ENCODE peak calls at places on chromosomes 6 and 20, in seven cellular contexts. L is astrocyte of the cerebellum, Z is PC-9, A is pancreas, I is tibial artery, Q is B cell, N is ascending aorta. G is an unnamed sample.

GRCh38 chr6:147874322-147874721 is 365.8 kb downstream of the SAMD5 start:
- DNase-seq in L (no peak), Z (no peak), A (no peak), I (no peak), Q (no peak), N (no peak), G (no peak)

GRCh38 chr6:37717836-37718251 is 20.2 kb upstream of the MDGA1 start:
- DNase-seq in L (no peak), Z (no peak), A (no peak), I (no peak), Q (no peak), N (no peak), G (peak)

GRCh38 chr6:37135835-37136694 is 33.9 kb upstream of the PIM1 start:
- DNase-seq in L (no peak), Z (peak), A (no peak), I (no peak), Q (no peak), N (no peak), G (no peak)

GRCh38 chr6:61809004-61809595 is 476.9 kb downstream of the KHDRBS2 start:
- DNase-seq in L (no peak), Z (peak), A (no peak), I (no peak), Q (peak), N (no peak), G (peak)

GRCh38 chr6:90411292-90411781 is 114.7 kb upstream of the BACH2 start:
- DNase-seq in L (no peak), Z (peak), A (no peak), I (no peak), Q (peak), N (no peak), G (no peak)

GRCh38 chr6:128112494-128112893 is 211.6 kb upstream of the THEMIS start:
- DNase-seq in L (no peak), Z (no peak), A (no peak), I (no peak), Q (no peak), N (no peak), G (no peak)

GRCh38 chr6:159665868-159666635 is 27.0 kb downstream of the SOD2 start:
- DNase-seq in L (no peak), Z (no peak), A (no peak), I (no peak), Q (no peak), N (no peak), G (peak)

GRCh38 chr20:51624157-51624731 is 81.7 kb upstream of the NFATC2 start:
- DNase-seq in L (peak), Z (peak), A (peak), I (peak), Q (peak), N (no peak), G (peak)

GRCh38 chr6:166592818-166593217 is 6.3 kb upstream of the RAMACL start:
- DNase-seq in L (no peak), Z (no peak), A (no peak), I (no peak), Q (no peak), N (no peak), G (peak)

GRCh38 chr6:132456700-132457143 is 55.4 kb upstream of the MOXD1 start:
- DNase-seq in L (no peak), Z (no peak), A (no peak), I (no peak), Q (no peak), N (no peak), G (no peak)

GRCh38 chr20:56974499-56975250 is 291.8 kb downstream of the BMP7 start:
- DNase-seq in L (peak), Z (peak), A (no peak), I (no peak), Q (no peak), N (no peak), G (peak)

GRCh38 chr6:105603779-105604592 is 201.1 kb upstream of the PREP start:
- DNase-seq in L (no peak), Z (no peak), A (no peak), I (no peak), Q (no peak), N (no peak), G (no peak)

GRCh38 chr6:79570129-79570801 is 33.0 kb upstream of the LCA5 start:
- DNase-seq in L (peak), Z (peak), A (no peak), I (no peak), Q (no peak), N (no peak), G (peak)

GRCh38 chr6:43275782-43276179 is 22.3 kb upstream of the SLC22A7 start:
- DNase-seq in L (no peak), Z (no peak), A (no peak), I (no peak), Q (no peak), N (no peak), G (no peak)

GRCh38 chr6:2821554-2821953 is 20.1 kb downstream of the SERPINB1 start:
- DNase-seq in L (no peak), Z (no peak), A (no peak), I (no peak), Q (no peak), N (no peak), G (no peak)

GRCh38 chr6:44655368-44656342 is 268.1 kb downstream of the CDC5L start:
- DNase-seq in L (no peak), Z (peak), A (peak), I (peak), Q (peak), N (peak), G (peak)

GRCh38 chr6:7424967-7425807 is 35.6 kb downstream of the RIOK1 start:
- DNase-seq in L (no peak), Z (peak), A (no peak), I (no peak), Q (peak), N (no peak), G (peak)

GRCh38 chr6:139577991-139578604 is 203.7 kb upstream of the CITED2 start:
- DNase-seq in L (peak), Z (peak), A (no peak), I (no peak), Q (no peak), N (no peak), G (peak)

GRCh38 chr6:5517781-5518180 is 256.5 kb downstream of the FARS2 start:
- DNase-seq in L (no peak), Z (no peak), A (no peak), I (no peak), Q (no peak), N (no peak), G (no peak)

GRCh38 chr6:146913842-146914562 is 290.2 kb upstream of the STXBP5 start:
- DNase-seq in L (peak), Z (peak), A (peak), I (peak), Q (no peak), N (peak), G (peak)

GRCh38 chr6:5359413-5359812 is 98.1 kb downstream of the FARS2 start:
- DNase-seq in L (no peak), Z (no peak), A (no peak), I (no peak), Q (no peak), N (no peak), G (no peak)

GRCh38 chr6:33279971-33280511 is 3.1 kb downstream of the B3GALT4 start:
- DNase-seq in L (no peak), Z (peak), A (no peak), I (no peak), Q (no peak), N (no peak), G (peak)

GRCh38 chr6:108489699-108490098 is 71.0 kb upstream of the FOXO3 start:
- DNase-seq in L (no peak), Z (no peak), A (no peak), I (no peak), Q (no peak), N (no peak), G (no peak)

GRCh38 chr20:33656783-33657703 is 5.1 kb upstream of the C20orf144 start:
- DNase-seq in L (no peak), Z (no peak), A (no peak), I (no peak), Q (no peak), N (no peak), G (no peak)

GRCh38 chr20:63475209-63475608 is 2.8 kb upstream of the KCNQ2 start:
- DNase-seq in L (no peak), Z (no peak), A (no peak), I (no peak), Q (no peak), N (no peak), G (peak)

GRCh38 chr6:110492584-110492983 is 16.2 kb upstream of the SLC22A16 start:
- DNase-seq in L (no peak), Z (no peak), A (no peak), I (no peak), Q (no peak), N (no peak), G (no peak)

GRCh38 chr6:123808556-123808955 is 4.9 kb downstream of the NKAIN2 start:
- DNase-seq in L (no peak), Z (no peak), A (no peak), I (no peak), Q (no peak), N (no peak), G (no peak)

GRCh38 chr6:135304883-135305282 is 123.8 kb downstream of the MYB start:
- DNase-seq in L (no peak), Z (no peak), A (no peak), I (no peak), Q (no peak), N (no peak), G (no peak)

GRCh38 chr6:54003316-54003715 is 107.9 kb upstream of the MLIP start:
- DNase-seq in L (no peak), Z (no peak), A (no peak), I (no peak), Q (no peak), N (no peak), G (no peak)

GRCh38 chr20:36173451-36173933 is 19.0 kb downstream of the EPB41L1 start:
- DNase-seq in L (no peak), Z (no peak), A (no peak), I (no peak), Q (no peak), N (no peak), G (peak)

GRCh38 chr6:69668916-69669315 is 127.9 kb downstream of the LMBRD1 start:
- DNase-seq in L (no peak), Z (no peak), A (no peak), I (no peak), Q (no peak), N (no peak), G (no peak)

GRCh38 chr6:90038951-90039653 is 144.8 kb downstream of the GJA10 start:
- DNase-seq in L (no peak), Z (no peak), A (no peak), I (no peak), Q (no peak), N (no peak), G (no peak)

GRCh38 chr20:50586531-50587232 is 76.5 kb downstream of the PTPN1 start:
- DNase-seq in L (no peak), Z (no peak), A (no peak), I (no peak), Q (no peak), N (no peak), G (no peak)

GRCh38 chr6:128456510-128457244 is 63.7 kb downstream of the PTPRK start:
- DNase-seq in L (no peak), Z (no peak), A (no peak), I (no peak), Q (no peak), N (no peak), G (no peak)

GRCh38 chr6:156954781-156955180 is 177.6 kb downstream of the ARID1B start:
- DNase-seq in L (no peak), Z (no peak), A (no peak), I (no peak), Q (no peak), N (no peak), G (no peak)

GRCh38 chr6:24205020-24205492 is 79.0 kb downstream of the NRSN1 start:
- DNase-seq in L (peak), Z (no peak), A (no peak), I (no peak), Q (peak), N (no peak), G (peak)

GRCh38 chr6:11459002-11459658 is 78.4 kb upstream of the TMEM170B start:
- DNase-seq in L (no peak), Z (no peak), A (no peak), I (no peak), Q (peak), N (no peak), G (no peak)

GRCh38 chr6:11458509-11458908 is 79.0 kb upstream of the TMEM170B start:
- DNase-seq in L (no peak), Z (no peak), A (no peak), I (no peak), Q (no peak), N (no peak), G (no peak)

GRCh38 chr6:11462742-11463414 is 74.7 kb upstream of the TMEM170B start:
- DNase-seq in L (no peak), Z (no peak), A (no peak), I (no peak), Q (no peak), N (no peak), G (no peak)

GRCh38 chr6:11460837-11461661 is 76.5 kb upstream of the TMEM170B start:
- DNase-seq in L (no peak), Z (no peak), A (no peak), I (no peak), Q (peak), N (no peak), G (no peak)

DNA sequence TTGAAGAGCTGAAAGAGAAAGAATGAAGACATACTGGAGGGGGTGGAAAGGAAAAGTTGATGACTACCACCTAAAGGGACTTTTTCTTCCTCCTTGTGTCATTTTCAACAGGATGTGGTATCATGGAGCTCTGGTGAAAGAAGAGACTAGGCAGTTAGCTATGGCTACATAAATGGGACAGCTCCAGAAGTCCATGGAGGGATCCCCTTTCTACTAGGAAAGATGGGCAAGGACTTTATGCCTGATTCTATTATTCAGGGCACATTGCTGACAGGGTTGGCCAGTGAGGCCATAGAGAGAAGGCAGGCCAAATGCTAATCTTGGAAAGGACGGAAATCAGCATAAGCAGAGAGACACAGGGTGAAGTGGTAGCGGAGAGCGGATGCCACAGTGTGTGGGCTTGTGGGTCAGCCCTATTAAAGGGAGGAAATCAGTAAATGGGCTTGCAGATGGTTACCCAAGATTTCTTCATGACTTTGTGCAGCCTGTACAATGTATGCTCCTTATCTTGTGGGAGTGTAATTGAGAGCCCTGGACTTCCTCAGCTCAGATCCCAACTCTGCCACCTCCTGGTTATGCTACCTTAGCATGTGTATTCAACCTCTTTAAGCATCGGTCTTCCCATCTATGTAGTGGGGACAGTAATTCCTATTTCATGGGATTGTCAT is 77.4 kb upstream of the TMEM170B start:
- DNase-seq in L (no peak), Z (no peak), A (no peak), I (no peak), Q (no peak), N (no peak), G (peak)
- TF ChIP-seq CTCF in L (no peak), Z (no peak), A (no peak), I (no peak), Q (no peak), N (no peak), G (peak)

GRCh38 chr20:48094196-48094749 is 309.0 kb upstream of the SULF2 start:
- DNase-seq in L (no peak), Z (no peak), A (no peak), I (no peak), Q (no peak), N (no peak), G (no peak)

GRCh38 chr20:48092596-48093280 is 307.5 kb upstream of the SULF2 start:
- DNase-seq in L (no peak), Z (no peak), A (no peak), I (no peak), Q (no peak), N (no peak), G (no peak)

GRCh38 chr20:48094944-48095343 is 309.7 kb upstream of the SULF2 start:
- DNase-seq in L (no peak), Z (no peak), A (no peak), I (no peak), Q (no peak), N (no peak), G (no peak)

GRCh38 chr20:48090314-48090713 is 305.0 kb upstream of the SULF2 start:
- DNase-seq in L (no peak), Z (no peak), A (no peak), I (no peak), Q (no peak), N (no peak), G (no peak)

DNA sequence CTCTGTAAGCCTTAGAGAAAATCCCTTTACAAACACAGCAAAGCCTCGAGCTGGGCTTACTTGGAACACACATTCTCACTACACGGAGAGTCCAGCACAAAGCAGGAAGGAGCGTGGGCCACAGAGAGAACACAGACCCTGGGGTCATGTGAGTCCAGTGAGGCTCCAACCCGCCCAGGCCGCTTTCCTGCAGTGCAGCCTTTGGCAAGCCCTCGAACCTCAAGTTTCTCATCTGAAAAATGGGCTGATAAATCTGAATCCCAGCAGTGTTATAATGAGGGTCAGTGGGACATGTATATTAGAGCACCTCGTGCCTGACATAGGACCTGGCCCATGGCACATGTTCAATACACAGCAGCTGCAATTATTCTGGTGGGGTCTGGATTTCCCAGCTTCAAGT is 305.5 kb upstream of the SULF2 start:
- DNase-seq in L (no peak), Z (no peak), A (no peak), I (no peak), Q (no peak), N (no peak), G (no peak)
- TF ChIP-seq CTCF in L (no peak), Z (no peak), A (no peak), I (no peak), Q (no peak), N (no peak), G (no peak)

GRCh38 chr6:125142614-125143013 is 11.0 kb upstream of the TPD52L1 start:
- DNase-seq in L (peak), Z (no peak), A (no peak), I (no peak), Q (no peak), N (no peak), G (no peak)

GRCh38 chr6:125140808-125141207 is 12.8 kb upstream of the TPD52L1 start:
- DNase-seq in L (no peak), Z (no peak), A (no peak), I (no peak), Q (no peak), N (no peak), G (no peak)

GRCh38 chr6:125149256-125150144 is 4.1 kb upstream of the TPD52L1 start:
- DNase-seq in L (peak), Z (peak), A (no peak), I (no peak), Q (no peak), N (no peak), G (peak)

GRCh38 chr6:125144822-125145221 is 8.8 kb upstream of the TPD52L1 start:
- DNase-seq in L (no peak), Z (no peak), A (no peak), I (no peak), Q (no peak), N (no peak), G (no peak)
- TF ChIP-seq CTCF in L (no peak), Z (no peak), A (no peak), I (no peak), Q (no peak), N (no peak), G (no peak)

GRCh38 chr20:21640556-21640955 is 64.9 kb upstream of the PAX1 start:
- DNase-seq in L (no peak), Z (no peak), A (no peak), I (no peak), Q (no peak), N (no peak), G (no peak)
- TF ChIP-seq CTCF in L (no peak), Z (peak), A (no peak), I (no peak), Q (no peak), N (no peak), G (no peak)

GRCh38 chr6:39170860-39171259 is 55.9 kb upstream of the SAYSD1 start:
- DNase-seq in L (no peak), Z (no peak), A (no peak), I (no peak), Q (no peak), N (no peak), G (no peak)
- TF ChIP-seq CTCF in L (no peak), Z (no peak), A (no peak), I (no peak), Q (no peak), N (no peak), G (no peak)

DNA sequence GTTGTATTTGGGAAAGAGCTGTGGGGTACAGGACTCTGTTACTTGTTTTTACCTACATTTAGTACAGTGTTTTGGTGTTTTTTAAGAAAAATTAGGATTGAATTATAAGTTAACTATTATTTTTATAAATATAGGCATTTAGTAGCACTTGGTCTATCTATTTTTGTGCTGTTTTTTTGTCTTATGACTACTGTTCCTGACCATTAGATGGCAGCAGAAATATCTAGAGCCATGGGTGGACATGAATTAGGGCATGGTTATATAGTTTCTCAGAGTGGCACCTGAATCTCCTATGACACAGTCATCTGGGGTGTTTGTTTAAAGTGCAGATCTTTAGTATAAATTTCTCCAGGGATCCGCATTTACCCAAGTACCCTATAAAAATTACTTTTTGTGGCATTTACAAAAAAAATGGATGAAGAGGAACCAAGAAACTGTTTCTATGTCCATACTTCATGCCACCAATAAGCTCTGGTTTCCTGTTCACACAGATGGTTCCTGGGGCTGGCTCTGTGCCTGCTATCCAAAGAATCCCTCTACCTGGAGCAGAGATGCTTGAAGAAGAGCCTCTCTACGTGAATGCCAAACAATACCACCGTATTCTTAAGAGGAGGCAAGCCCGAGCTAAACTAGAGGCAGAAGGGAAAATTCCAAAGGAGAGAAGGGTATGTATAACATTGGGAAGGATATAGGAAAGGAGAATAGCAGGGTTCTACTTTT is 19.8 kb downstream of the NFYA start:
- DNase-seq in L (no peak), Z (no peak), A (no peak), I (no peak), Q (no peak), N (no peak), G (peak)
- TF ChIP-seq CTCF in L (peak), Z (peak), A (no peak), I (no peak), Q (peak), N (no peak), G (peak)

GRCh38 chr6:88722691-88723090 is 240.7 kb downstream of the RNGTT start:
- DNase-seq in L (peak), Z (no peak), A (no peak), I (no peak), Q (no peak), N (no peak), G (peak)
- TF ChIP-seq CTCF in L (no peak), Z (no peak), A (no peak), I (no peak), Q (no peak), N (no peak), G (no peak)

G was measured in brain microvascular endothelial cell.